ENCODE peak calls at places on chromosomes 11 and 22, in eight cellular contexts. G, Y, D, J, E, C, M and B are unnamed samples.
A peak's percentile ranks its signal among the peaks of the same experiment; 100 is the strongest.

GRCh38 chr11:129853508-129854228 is 38.0 kb downstream of the TMEM45B start:
- DNase-seq in G (peak; percentile 49), Y (peak; percentile 9), D (no peak), J (peak; percentile 8), E (peak; percentile 19), C (no peak), M (peak; percentile 79), B (no peak)

GRCh38 chr11:67119577-67120391 is 721 bp downstream of the KDM2A start:
- DNase-seq in G (no peak), Y (peak; percentile 63), D (peak; percentile 66), J (no peak), E (peak; percentile 45), C (no peak), M (peak; percentile 20), B (peak; percentile 77)

GRCh38 chr11:113675003-113675471 is 31.1 kb downstream of the TMPRSS5 start:
- DNase-seq in G (peak; percentile 88), Y (peak; percentile 98), D (no peak), J (peak; percentile 99), E (no peak), C (peak; percentile 98), M (peak; percentile 92), B (no peak)

GRCh38 chr22:32591620-32592019 is 117.0 kb downstream of the FBXO7 start:
- DNase-seq in G (peak; percentile 88), Y (peak; percentile 97), D (no peak), J (peak; percentile 96), E (peak; percentile 12), C (peak; percentile 96), M (no peak), B (no peak)

GRCh38 chr22:37141971-37142647 is 7.6 kb downstream of the IL2RB start:
- DNase-seq in G (no peak), Y (no peak), D (no peak), J (no peak), E (no peak), C (no peak), M (no peak), B (no peak)

GRCh38 chr22:19634576-19634975 is 79.7 kb upstream of the SEPTIN5 start:
- DNase-seq in G (no peak), Y (no peak), D (no peak), J (no peak), E (no peak), C (no peak), M (no peak), B (no peak)

GRCh38 chr11:22707119-22707899 is 40.9 kb downstream of the GAS2 start:
- DNase-seq in G (peak; percentile 35), Y (no peak), D (no peak), J (peak; percentile 8), E (no peak), C (peak; percentile 3), M (no peak), B (no peak)

GRCh38 chr11:85170184-85170583 is 457.0 kb downstream of the DLG2 start:
- DNase-seq in G (peak; percentile 43), Y (peak; percentile 50), D (no peak), J (peak; percentile 73), E (peak; percentile 51), C (peak; percentile 67), M (peak; percentile 83), B (no peak)

GRCh38 chr11:134345237-134345550 is 13.4 kb downstream of the GLB1L2 start:
- DNase-seq in G (no peak), Y (no peak), D (no peak), J (no peak), E (peak; percentile 46), C (no peak), M (no peak), B (no peak)

GRCh38 chr11:32892355-32893090 is at the start of gene QSER1:
- DNase-seq in G (peak; percentile 41), Y (peak; percentile 85), D (peak; percentile 88), J (peak; percentile 53), E (peak; percentile 49), C (peak; percentile 25), M (peak; percentile 53), B (peak; percentile 89)

GRCh38 chr22:26086359-26086758 is 82.9 kb upstream of the SEZ6L start:
- DNase-seq in G (no peak), Y (peak; percentile 2), D (peak; percentile 36), J (no peak), E (no peak), C (no peak), M (no peak), B (peak; percentile 56)

GRCh38 chr11:57294225-57295131 is 30.3 kb downstream of the TNKS1BP1 start:
- DNase-seq in G (peak; percentile 52), Y (peak; percentile 87), D (peak; percentile 39), J (peak; percentile 87), E (peak; percentile 83), C (peak; percentile 83), M (peak; percentile 53), B (no peak)

GRCh38 chr11:121931748-121932352 is 184.2 kb downstream of the BLID start:
- DNase-seq in G (peak; percentile 7), Y (peak; percentile 26), D (no peak), J (no peak), E (no peak), C (no peak), M (no peak), B (no peak)

GRCh38 chr11:29282088-29282487 is 734.7 kb downstream of the KCNA4 start:
- DNase-seq in G (peak; percentile 99), Y (peak; percentile 94), D (no peak), J (peak; percentile 98), E (peak; percentile 31), C (peak; percentile 98), M (peak; percentile 94), B (no peak)

GRCh38 chr11:94815705-94816344 is 47.7 kb downstream of the AMOTL1 start:
- DNase-seq in G (no peak), Y (no peak), D (peak; percentile 57), J (no peak), E (no peak), C (no peak), M (peak; percentile 31), B (no peak)

GRCh38 chr11:117220999-117221774 is 10.7 kb downstream of the PCSK7 start:
- DNase-seq in G (no peak), Y (no peak), D (no peak), J (no peak), E (no peak), C (no peak), M (no peak), B (no peak)

GRCh38 chr22:37260939-37261338 is 16.9 kb upstream of the RAC2 start:
- DNase-seq in G (peak; percentile 51), Y (peak; percentile 78), D (peak; percentile 82), J (peak; percentile 40), E (peak; percentile 79), C (peak; percentile 14), M (peak; percentile 35), B (peak; percentile 88)

GRCh38 chr22:42321908-42322561 is 51.6 kb upstream of the TCF20 start:
- DNase-seq in G (no peak), Y (no peak), D (peak; percentile 76), J (no peak), E (no peak), C (no peak), M (peak; percentile 89), B (no peak)

DNA sequence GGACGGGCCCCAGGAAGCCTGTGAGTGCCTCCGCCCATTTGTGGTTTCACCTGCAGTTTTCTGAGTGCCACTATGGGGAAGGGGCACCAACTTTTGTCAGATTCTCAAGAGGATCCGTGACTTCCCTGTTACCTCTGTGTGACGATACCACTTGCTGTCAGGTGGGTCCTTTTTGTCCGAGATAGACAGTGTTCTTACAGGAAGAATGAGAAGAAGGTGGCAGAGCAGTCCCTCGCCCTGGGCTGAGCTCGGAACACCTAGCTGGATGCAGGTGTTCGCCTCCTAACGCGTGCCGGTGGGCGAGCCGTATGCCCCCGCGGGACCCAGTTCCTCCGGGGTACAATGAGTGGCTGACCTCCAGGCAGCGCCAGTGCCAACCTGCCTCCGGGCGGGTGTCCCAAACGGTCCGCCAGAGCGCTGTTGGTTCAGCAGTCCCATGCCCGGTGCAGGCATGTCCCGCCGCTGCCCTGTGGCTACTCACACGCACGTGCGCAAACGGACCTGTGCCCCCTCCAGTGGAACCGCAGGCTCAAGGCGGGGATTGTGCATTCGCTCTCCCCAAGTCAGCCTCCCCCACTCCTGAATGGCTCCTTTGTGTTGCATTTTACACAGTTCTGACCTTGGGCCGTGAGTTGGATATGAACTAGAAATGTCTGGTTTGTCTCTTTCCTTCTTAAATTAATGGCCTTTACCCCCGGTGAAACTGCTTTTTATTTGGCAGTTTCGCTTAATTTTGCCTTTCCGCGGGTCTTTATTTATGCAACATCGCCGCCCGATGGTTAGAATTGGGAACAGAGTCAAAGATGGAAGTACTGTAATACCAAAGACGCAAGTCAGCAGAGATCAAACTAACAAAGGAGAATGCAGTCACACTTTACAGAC is 1.1 kb upstream of the ABTB2 start:
- DNase-seq in G (peak; percentile 73), Y (peak; percentile 88), D (peak; percentile 83), J (peak; percentile 63), E (peak; percentile 97), C (peak; percentile 39), M (peak; percentile 64), B (peak; percentile 90)
- H3K4me3 ChIP-seq in G (peak overlapping the region; percentile 55), Y (peak overlapping the region; percentile 73), D (peak overlapping the region; percentile 59), J (peak overlapping the region; percentile 48), E (peak overlapping the region; percentile 57), C (peak overlapping the region; percentile 52), M (peak overlapping the region; percentile 56), B (peak overlapping the region; percentile 51)

GRCh38 chr11:14423633-14424032 is 64.7 kb upstream of the RRAS2 start:
- DNase-seq in G (peak; percentile 62), Y (peak; percentile 42), D (no peak), J (peak; percentile 79), E (no peak), C (peak; percentile 76), M (no peak), B (no peak)
- H3K9ac ChIP-seq in G (peak overlapping the region; percentile 62), Y (peak overlapping the region; percentile 28), D (no peak overlapping the region), J (no peak overlapping the region), E (no peak overlapping the region), C (peak overlapping the region; percentile 55), M (no peak overlapping the region), B (no peak overlapping the region)

GRCh38 chr11:110379261-110379660 is 50.5 kb upstream of the FDX1 start:
- DNase-seq in G (no peak), Y (no peak), D (no peak), J (no peak), E (peak; percentile 94), C (no peak), M (no peak), B (no peak)
- H2AFZ ChIP-seq in G (no peak overlapping the region), Y (no peak overlapping the region), D (no peak overlapping the region), J (no peak overlapping the region), E (no peak overlapping the region), C (no peak overlapping the region), M (no peak overlapping the region), B (no peak overlapping the region)

DNA sequence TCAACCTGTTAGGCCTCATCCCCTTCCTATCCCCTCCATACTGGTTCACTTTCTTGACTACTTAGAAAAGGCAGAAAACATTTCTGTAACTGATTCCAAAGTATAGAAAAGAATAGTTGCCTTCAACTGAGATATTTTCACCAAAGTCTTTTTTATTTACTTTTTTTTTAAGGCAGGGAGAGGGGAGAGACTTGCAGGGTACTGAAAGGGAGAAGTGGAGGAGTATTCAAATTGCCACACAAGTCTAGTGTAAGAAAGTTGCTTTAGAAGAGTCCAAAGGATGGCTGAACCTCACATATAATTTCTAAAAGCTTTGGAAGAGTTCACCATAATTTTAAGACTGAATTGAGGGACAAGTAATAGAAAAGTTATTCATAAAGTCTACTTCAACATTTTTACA is 6.3 kb downstream of the PHF21A start:
- DNase-seq in G (no peak), Y (no peak), D (no peak), J (no peak), E (no peak), C (no peak), M (no peak), B (peak; percentile 63)
- H3K4me3 ChIP-seq in G (no peak overlapping the region), Y (no peak overlapping the region), D (no peak overlapping the region), J (no peak overlapping the region), E (no peak overlapping the region), C (no peak overlapping the region), M (no peak overlapping the region), B (peak overlapping the region; percentile 78)